ENCODE peak calls at places on chromosome 19, in four cellular contexts. One of them, this sample, is unnamed.

GRCh38 chr19:17326595-17326966 is 8.1 kb downstream of the ANO8 start:
- DNase-seq in stimulated activated CD8-positive, alpha-beta memory T cell treated with anti-CD3 and anti-CD28 coated beads, Interleukin-4, amount 100 ng/mL, for 48 hours: no peak
- DNase-seq in trophoblast cell: peak
- DNase-seq in EL: no peak
- DNase-seq in this sample: no peak

GRCh38 chr19:13176345-13176744 is 26.1 kb downstream of the IER2 start:
- DNase-seq in EL: no peak
- DNase-seq in stimulated activated CD8-positive, alpha-beta memory T cell treated with anti-CD3 and anti-CD28 coated beads, Interleukin-4, amount 100 ng/mL, for 48 hours: no peak
- DNase-seq in trophoblast cell: no peak
- DNase-seq in this sample: peak

GRCh38 chr19:51676566-51677083 is 16.5 kb upstream of the SPACA6 start:
- DNase-seq in stimulated activated CD8-positive, alpha-beta memory T cell treated with anti-CD3 and anti-CD28 coated beads, Interleukin-4, amount 100 ng/mL, for 48 hours: no peak
- DNase-seq in EL: no peak
- DNase-seq in trophoblast cell: no peak
- DNase-seq in this sample: no peak

GRCh38 chr19:8629184-8629583 is 1.2 kb upstream of the NFILZ start:
- DNase-seq in trophoblast cell: no peak
- DNase-seq in stimulated activated CD8-positive, alpha-beta memory T cell treated with anti-CD3 and anti-CD28 coated beads, Interleukin-4, amount 100 ng/mL, for 48 hours: no peak
- DNase-seq in EL: no peak
- DNase-seq in this sample: no peak

GRCh38 chr19:17797397-17798201 is 2.7 kb downstream of the B3GNT3 start:
- DNase-seq in EL: peak
- DNase-seq in stimulated activated CD8-positive, alpha-beta memory T cell treated with anti-CD3 and anti-CD28 coated beads, Interleukin-4, amount 100 ng/mL, for 48 hours: peak
- DNase-seq in trophoblast cell: peak
- DNase-seq in this sample: no peak

GRCh38 chr19:51978882-51979281 is 7.8 kb downstream of the ZNF350 start:
- DNase-seq in trophoblast cell: peak
- DNase-seq in stimulated activated CD8-positive, alpha-beta memory T cell treated with anti-CD3 and anti-CD28 coated beads, Interleukin-4, amount 100 ng/mL, for 48 hours: no peak
- DNase-seq in EL: no peak
- DNase-seq in this sample: no peak

GRCh38 chr19:55372316-55373081 is 2.2 kb upstream of the IL11 start:
- DNase-seq in trophoblast cell: no peak
- DNase-seq in stimulated activated CD8-positive, alpha-beta memory T cell treated with anti-CD3 and anti-CD28 coated beads, Interleukin-4, amount 100 ng/mL, for 48 hours: peak
- DNase-seq in EL: peak
- DNase-seq in this sample: no peak

GRCh38 chr19:18399008-18399407 is 1.6 kb upstream of the LRRC25 start:
- DNase-seq in trophoblast cell: peak
- DNase-seq in stimulated activated CD8-positive, alpha-beta memory T cell treated with anti-CD3 and anti-CD28 coated beads, Interleukin-4, amount 100 ng/mL, for 48 hours: no peak
- DNase-seq in EL: peak
- DNase-seq in this sample: no peak

GRCh38 chr19:39858541-39858940 is 12.4 kb upstream of the FBL start:
- DNase-seq in EL: peak
- DNase-seq in trophoblast cell: no peak
- DNase-seq in stimulated activated CD8-positive, alpha-beta memory T cell treated with anti-CD3 and anti-CD28 coated beads, Interleukin-4, amount 100 ng/mL, for 48 hours: no peak
- DNase-seq in this sample: no peak

GRCh38 chr19:18194554-18195238 is 1.7 kb downstream of the MPV17L2 start:
- DNase-seq in EL: peak
- DNase-seq in trophoblast cell: peak
- DNase-seq in stimulated activated CD8-positive, alpha-beta memory T cell treated with anti-CD3 and anti-CD28 coated beads, Interleukin-4, amount 100 ng/mL, for 48 hours: peak
- DNase-seq in this sample: no peak

GRCh38 chr19:17982430-17982829 is 15.5 kb downstream of the KCNN1 start:
- DNase-seq in stimulated activated CD8-positive, alpha-beta memory T cell treated with anti-CD3 and anti-CD28 coated beads, Interleukin-4, amount 100 ng/mL, for 48 hours: no peak
- DNase-seq in EL: no peak
- DNase-seq in trophoblast cell: no peak
- DNase-seq in this sample: no peak

GRCh38 chr19:47618771-47619170 is 9.8 kb downstream of the BICRA start:
- DNase-seq in stimulated activated CD8-positive, alpha-beta memory T cell treated with anti-CD3 and anti-CD28 coated beads, Interleukin-4, amount 100 ng/mL, for 48 hours: no peak
- DNase-seq in trophoblast cell: no peak
- DNase-seq in EL: no peak
- DNase-seq in this sample: peak

GRCh38 chr19:48372904-48373303 is 8.7 kb downstream of the SYNGR4 start:
- DNase-seq in trophoblast cell: no peak
- DNase-seq in stimulated activated CD8-positive, alpha-beta memory T cell treated with anti-CD3 and anti-CD28 coated beads, Interleukin-4, amount 100 ng/mL, for 48 hours: no peak
- DNase-seq in EL: no peak
- DNase-seq in this sample: peak

GRCh38 chr19:13846533-13847032 is 30.4 kb upstream of the NANOS3 start:
- DNase-seq in stimulated activated CD8-positive, alpha-beta memory T cell treated with anti-CD3 and anti-CD28 coated beads, Interleukin-4, amount 100 ng/mL, for 48 hours: peak
- DNase-seq in trophoblast cell: peak
- DNase-seq in EL: peak
- DNase-seq in this sample: peak

GRCh38 chr19:15292847-15293582 is 39.3 kb downstream of the BRD4 start:
- DNase-seq in stimulated activated CD8-positive, alpha-beta memory T cell treated with anti-CD3 and anti-CD28 coated beads, Interleukin-4, amount 100 ng/mL, for 48 hours: no peak
- DNase-seq in EL: no peak
- DNase-seq in trophoblast cell: no peak
- DNase-seq in this sample: peak

GRCh38 chr19:40802300-40803169 is 3.5 kb downstream of the EGLN2 start:
- DNase-seq in stimulated activated CD8-positive, alpha-beta memory T cell treated with anti-CD3 and anti-CD28 coated beads, Interleukin-4, amount 100 ng/mL, for 48 hours: no peak
- DNase-seq in trophoblast cell: no peak
- DNase-seq in EL: no peak
- DNase-seq in this sample: no peak